ENCODE peak calls at places on chromosomes 4 and X, in eight cellular contexts. A is cardiac muscle cell; Y is SJSA1; S is CD8-positive, alpha-beta memory T cell; I is esophagus squamous epithelium; V is CD4-positive, alpha-beta T cell; G is thoracic aorta; N is lower lobe of right lung. X is an unnamed sample.

GRCh38 chr4:45662996-45663395 is 460.9 kb downstream of the GABRG1 start:
- DNase-seq in A (peak), Y (no peak), S (no peak), I (no peak), V (no peak), G (no peak), N (peak), X (no peak)

GRCh38 chr4:184355857-184356256 is 118.5 kb downstream of the IRF2 start:
- DNase-seq in A (no peak), Y (no peak), S (no peak), I (no peak), V (no peak), G (no peak), N (no peak), X (no peak)

GRCh38 chr4:70903282-70903603 is 1.1 kb downstream of the MOB1B start:
- DNase-seq in A (peak), Y (no peak), S (no peak), I (no peak), V (no peak), G (no peak), N (no peak), X (no peak)

GRCh38 chr4:140186651-140187315 is 32.8 kb upstream of the MAML3 start:
- DNase-seq in A (no peak), Y (no peak), S (no peak), I (no peak), V (no peak), G (no peak), N (no peak), X (no peak)

GRCh38 chr4:163755013-163755412 is 260.5 kb downstream of the TMA16 start:
- DNase-seq in A (no peak), Y (no peak), S (no peak), I (no peak), V (no peak), G (no peak), N (no peak), X (no peak)

GRCh38 chrX:103730147-103730546 is 19.4 kb downstream of the TMEM31 start:
- DNase-seq in A (no peak), Y (no peak), S (no peak), I (no peak), V (no peak), G (no peak), N (no peak), X (no peak)

GRCh38 chr4:132101526-132101925 is 1047.6 kb upstream of the PCDH10 start:
- DNase-seq in A (no peak), Y (no peak), S (no peak), I (no peak), V (no peak), G (no peak), N (no peak), X (no peak)

GRCh38 chrX:155434906-155435743 is 23.3 kb downstream of the F8A3 start:
- DNase-seq in A (no peak), Y (no peak), S (no peak), I (no peak), V (no peak), G (no peak), N (no peak), X (no peak)

GRCh38 chr4:163107754-163108153 is 58.9 kb downstream of the NAF1 start:
- DNase-seq in A (no peak), Y (no peak), S (no peak), I (no peak), V (no peak), G (no peak), N (no peak), X (no peak)

GRCh38 chr4:77538574-77539157 is 67.0 kb upstream of the CXCL13 start:
- DNase-seq in A (no peak), Y (no peak), S (no peak), I (no peak), V (no peak), G (no peak), N (no peak), X (no peak)

GRCh38 chrX:17590892-17591740 is 146.2 kb upstream of the SCML1 start:
- DNase-seq in A (peak), Y (peak), S (no peak), I (no peak), V (no peak), G (no peak), N (peak), X (no peak)

GRCh38 chrX:141903400-141904155 is at the start of gene MAGEC1:
- DNase-seq in A (no peak), Y (no peak), S (no peak), I (no peak), V (no peak), G (no peak), N (no peak), X (no peak)

GRCh38 chrX:120365320-120365719 is 3.4 kb downstream of the ATP1B4 start:
- DNase-seq in A (peak), Y (peak), S (peak), I (no peak), V (peak), G (peak), N (peak), X (no peak)

GRCh38 chrX:13662537-13662841 is 9.5 kb downstream of the TCEANC start:
- DNase-seq in A (no peak), Y (no peak), S (no peak), I (no peak), V (no peak), G (no peak), N (no peak), X (no peak)
- H3K27ac ChIP-seq in A (peak), Y (no peak), S (no peak), I (no peak), V (no peak), G (peak), N (no peak), X (no peak)

GRCh38 chr4:38386011-38386551 is 277.9 kb upstream of the KLF3 start:
- DNase-seq in A (no peak), Y (no peak), S (no peak), I (no peak), V (no peak), G (no peak), N (no peak), X (no peak)

GRCh38 chr4:38385286-38386010 is 278.6 kb upstream of the KLF3 start:
- DNase-seq in A (no peak), Y (no peak), S (no peak), I (no peak), V (no peak), G (no peak), N (no peak), X (no peak)

GRCh38 chr4:38387819-38388218 is 276.2 kb upstream of the KLF3 start:
- DNase-seq in A (no peak), Y (no peak), S (no peak), I (no peak), V (no peak), G (no peak), N (no peak), X (no peak)

GRCh38 chr4:38386654-38387188 is 277.3 kb upstream of the KLF3 start:
- DNase-seq in A (no peak), Y (no peak), S (no peak), I (no peak), V (no peak), G (no peak), N (no peak), X (no peak)

GRCh38 chr4:38387348-38387747 is 276.7 kb upstream of the KLF3 start:
- DNase-seq in A (peak), Y (no peak), S (no peak), I (no peak), V (no peak), G (peak), N (peak), X (peak)
- H3K27ac ChIP-seq in A (no peak), Y (no peak), S (no peak), I (peak), V (no peak), G (peak), N (no peak), X (no peak)

DNA sequence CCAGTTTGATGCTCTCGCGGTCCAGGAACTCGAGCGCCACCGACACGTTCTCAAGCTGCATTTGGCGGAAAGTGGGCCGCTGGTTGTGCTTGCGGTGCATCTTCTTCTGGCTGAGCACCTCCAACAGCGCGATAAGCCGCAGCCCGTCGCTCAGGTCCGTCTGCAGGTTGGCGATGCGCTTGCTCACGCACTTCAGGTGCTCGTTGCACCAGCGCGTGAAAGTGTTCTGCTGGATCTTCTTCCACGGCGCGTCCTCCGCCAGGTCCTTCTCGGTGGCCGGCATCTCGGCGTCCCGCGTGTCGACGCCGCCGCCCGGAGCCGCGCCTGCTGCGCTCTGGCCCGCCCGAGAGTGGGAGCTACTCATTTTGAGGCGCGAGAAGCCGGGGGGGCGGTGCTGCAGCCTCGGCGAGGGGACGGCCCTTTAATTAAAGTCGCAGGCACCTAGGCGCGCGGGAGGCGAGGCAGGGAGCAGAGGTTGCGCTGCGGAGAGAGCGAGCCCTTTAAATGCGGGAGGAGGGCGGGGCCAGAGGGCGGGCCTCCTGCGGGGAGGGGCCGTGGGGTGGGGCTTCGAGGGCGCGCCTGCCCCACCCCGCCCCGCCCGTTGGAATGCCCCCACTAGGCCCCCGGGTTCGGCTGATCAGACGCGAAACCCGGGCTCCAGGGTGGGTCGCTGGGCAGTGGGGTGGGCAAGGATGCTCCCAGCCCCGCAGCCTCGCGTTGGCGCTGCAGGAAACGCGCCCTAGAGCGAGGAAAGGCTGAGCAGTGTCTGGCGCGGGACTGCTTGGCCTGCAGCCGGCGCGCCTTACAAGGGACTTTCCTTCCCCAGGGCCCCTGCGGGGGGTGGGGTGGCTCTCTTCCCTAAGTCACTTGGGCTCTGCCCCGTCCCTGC is 3.3 kb downstream of the FLNA start:
- DNase-seq in A (peak), Y (peak), S (peak), I (peak), V (peak), G (peak), N (peak), X (peak)
- H3K27ac ChIP-seq in A (peak), Y (peak), S (peak), I (peak), V (peak), G (peak), N (peak), X (no peak)

GRCh38 chr4:15740764-15741404 is 37.2 kb upstream of the CD38 start:
- DNase-seq in A (no peak), Y (no peak), S (no peak), I (no peak), V (no peak), G (no peak), N (no peak), X (no peak)
- H3K27ac ChIP-seq in A (no peak), Y (no peak), S (no peak), I (no peak), V (no peak), G (no peak), N (no peak), X (no peak)

GRCh38 chrX:68504237-68504636 is 5.4 kb downstream of the YIPF6 start:
- DNase-seq in A (no peak), Y (no peak), S (no peak), I (no peak), V (no peak), G (no peak), N (no peak), X (no peak)

GRCh38 chrX:68500105-68500504 is 1.3 kb downstream of the YIPF6 start:
- DNase-seq in A (no peak), Y (no peak), S (no peak), I (no peak), V (no peak), G (no peak), N (no peak), X (no peak)

GRCh38 chrX:68508799-68509198 is 9.9 kb downstream of the YIPF6 start:
- DNase-seq in A (no peak), Y (no peak), S (peak), I (no peak), V (no peak), G (no peak), N (no peak), X (no peak)

GRCh38 chrX:68506649-68507048 is 7.8 kb downstream of the YIPF6 start:
- DNase-seq in A (no peak), Y (no peak), S (no peak), I (no peak), V (no peak), G (no peak), N (no peak), X (no peak)

GRCh38 chrX:68503830-68504229 is 5.0 kb downstream of the YIPF6 start:
- DNase-seq in A (no peak), Y (no peak), S (no peak), I (no peak), V (no peak), G (no peak), N (no peak), X (no peak)
- H3K27ac ChIP-seq in A (no peak), Y (no peak), S (no peak), I (no peak), V (no peak), G (no peak), N (no peak), X (no peak)

DNA sequence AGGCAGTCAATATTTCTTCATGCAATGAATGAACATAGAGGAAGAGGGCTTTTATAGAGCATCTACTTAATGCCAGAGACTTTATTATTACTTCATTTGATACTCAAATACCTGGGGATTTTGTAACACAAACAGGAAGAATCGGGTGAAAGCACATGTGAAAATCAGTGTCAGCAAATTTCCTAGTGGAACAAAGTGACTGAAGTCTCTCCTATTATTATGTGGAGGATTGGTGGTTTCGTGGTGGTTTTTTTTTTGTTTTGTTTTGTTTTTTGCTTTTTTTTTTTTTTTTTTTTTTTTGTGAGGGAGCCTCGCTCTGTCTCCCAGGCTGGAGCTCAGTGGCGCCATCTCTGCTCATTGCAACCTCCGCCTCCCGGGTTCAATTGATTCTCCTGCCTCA is 207.0 kb downstream of the RRAGB start:
- DNase-seq in A (no peak), Y (no peak), S (no peak), I (no peak), V (no peak), G (no peak), N (no peak), X (no peak)
- H3K27ac ChIP-seq in A (no peak), Y (no peak), S (no peak), I (no peak), V (no peak), G (no peak), N (no peak), X (no peak)

GRCh38 chr4:118286685-118287084 is 66.1 kb downstream of the PRSS12 start:
- DNase-seq in A (no peak), Y (no peak), S (no peak), I (no peak), V (no peak), G (no peak), N (no peak), X (no peak)

GRCh38 chr4:118289794-118290193 is 63.0 kb downstream of the PRSS12 start:
- DNase-seq in A (no peak), Y (no peak), S (no peak), I (no peak), V (no peak), G (no peak), N (no peak), X (no peak)

GRCh38 chr4:118287691-118288090 is 65.1 kb downstream of the PRSS12 start:
- DNase-seq in A (no peak), Y (no peak), S (no peak), I (no peak), V (no peak), G (no peak), N (no peak), X (no peak)

GRCh38 chr4:118285931-118286330 is 66.9 kb downstream of the PRSS12 start:
- DNase-seq in A (no peak), Y (no peak), S (no peak), I (no peak), V (no peak), G (no peak), N (no peak), X (no peak)

GRCh38 chr4:118288097-118288496 is 64.7 kb downstream of the PRSS12 start:
- DNase-seq in A (no peak), Y (no peak), S (no peak), I (no peak), V (no peak), G (no peak), N (no peak), X (no peak)
- H3K27ac ChIP-seq in A (no peak), Y (no peak), S (no peak), I (no peak), V (no peak), G (no peak), N (no peak), X (no peak)

DNA sequence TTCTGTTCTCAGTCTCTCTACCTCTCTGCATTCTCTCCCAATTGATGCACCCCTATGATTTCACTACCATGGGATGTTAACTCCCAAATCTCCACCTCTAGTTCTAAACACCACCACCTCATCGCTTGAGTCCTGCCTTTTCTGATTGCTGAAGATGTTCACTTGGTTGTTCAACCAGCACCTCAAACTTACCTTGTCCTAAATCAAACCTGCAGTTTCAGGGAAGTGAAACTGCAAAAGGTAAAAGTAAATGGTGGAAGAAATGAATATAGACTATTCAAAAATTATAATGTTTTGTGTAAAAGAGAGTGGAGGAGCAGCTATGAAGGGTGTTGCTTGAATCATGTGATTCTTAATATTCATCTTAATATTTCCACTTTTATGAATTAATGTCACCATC is 91.0 kb downstream of the PDE5A start:
- DNase-seq in A (no peak), Y (no peak), S (no peak), I (no peak), V (no peak), G (no peak), N (no peak), X (no peak)
- H3K27ac ChIP-seq in A (no peak), Y (peak), S (no peak), I (no peak), V (no peak), G (peak), N (no peak), X (no peak)